ENCODE peak calls at places on chromosomes 13 and 19, in four cellular contexts. One of them, this sample, is unnamed.

GRCh38 chr19:4515732-4516131 is 2.6 kb downstream of the PLIN4 start:
- DNase-seq in AG04450: no peak
- DNase-seq in astrocyte: no peak
- DNase-seq in CD4-positive, CD25-positive, alpha-beta regulatory T cell: no peak
- DNase-seq in this sample: no peak

GRCh38 chr19:49097453-49098288 is 12.4 kb downstream of the SNRNP70 start:
- DNase-seq in CD4-positive, CD25-positive, alpha-beta regulatory T cell: peak; percentile 80
- DNase-seq in AG04450: peak; percentile 53
- DNase-seq in astrocyte: no peak
- DNase-seq in this sample: peak; percentile 65

GRCh38 chr13:79457948-79458347 is 23.0 kb upstream of the NDFIP2 start:
- DNase-seq in CD4-positive, CD25-positive, alpha-beta regulatory T cell: peak; percentile 44
- DNase-seq in astrocyte: peak; percentile 78
- DNase-seq in AG04450: peak; percentile 36
- DNase-seq in this sample: no peak

GRCh38 chr19:47094557-47095517 is 18.7 kb downstream of the ZC3H4 start:
- DNase-seq in CD4-positive, CD25-positive, alpha-beta regulatory T cell: peak; percentile 80
- DNase-seq in astrocyte: peak; percentile 42
- DNase-seq in AG04450: no peak
- DNase-seq in this sample: no peak

GRCh38 chr13:96338030-96338429 is 248.1 kb downstream of the HS6ST3 start:
- DNase-seq in AG04450: no peak
- DNase-seq in CD4-positive, CD25-positive, alpha-beta regulatory T cell: no peak
- DNase-seq in astrocyte: no peak
- DNase-seq in this sample: no peak

GRCh38 chr19:33646306-33646705 is 24.6 kb downstream of the CHST8 start:
- DNase-seq in AG04450: no peak
- DNase-seq in astrocyte: no peak
- DNase-seq in CD4-positive, CD25-positive, alpha-beta regulatory T cell: no peak
- DNase-seq in this sample: no peak

GRCh38 chr19:41821003-41821735 is 23.3 kb downstream of the LYPD4 start:
- DNase-seq in astrocyte: no peak
- DNase-seq in AG04450: no peak
- DNase-seq in CD4-positive, CD25-positive, alpha-beta regulatory T cell: peak; percentile 63
- DNase-seq in this sample: peak; percentile 18

GRCh38 chr19:31592456-31592855 is 243.2 kb upstream of the TSHZ3 start:
- DNase-seq in astrocyte: no peak
- DNase-seq in CD4-positive, CD25-positive, alpha-beta regulatory T cell: no peak
- DNase-seq in AG04450: no peak
- DNase-seq in this sample: no peak

GRCh38 chr19:58252102-58252685 is 23.5 kb downstream of the ZNF544 start:
- DNase-seq in CD4-positive, CD25-positive, alpha-beta regulatory T cell: peak; percentile 19
- DNase-seq in astrocyte: no peak
- DNase-seq in AG04450: no peak
- DNase-seq in this sample: no peak

GRCh38 chr13:104143760-104144406 is 1077.7 kb upstream of the SLC10A2 start:
- DNase-seq in astrocyte: peak; percentile 2
- DNase-seq in CD4-positive, CD25-positive, alpha-beta regulatory T cell: no peak
- DNase-seq in AG04450: no peak
- DNase-seq in this sample: no peak

GRCh38 chr19:45075215-45076028 is 856 bp downstream of the ZNF296 start:
- DNase-seq in AG04450: no peak
- DNase-seq in astrocyte: no peak
- DNase-seq in CD4-positive, CD25-positive, alpha-beta regulatory T cell: peak; percentile 62
- DNase-seq in this sample: no peak

GRCh38 chr13:100495455-100495854 is 93.1 kb downstream of the GGACT start:
- DNase-seq in CD4-positive, CD25-positive, alpha-beta regulatory T cell: no peak
- DNase-seq in AG04450: no peak
- DNase-seq in astrocyte: no peak
- DNase-seq in this sample: no peak

GRCh38 chr19:56096665-56097064 is 24.4 kb downstream of the ZNF787 start:
- DNase-seq in AG04450: no peak
- DNase-seq in astrocyte: no peak
- DNase-seq in CD4-positive, CD25-positive, alpha-beta regulatory T cell: no peak
- DNase-seq in this sample: no peak

GRCh38 chr19:48836089-48837017 is at the start of gene HSD17B14:
- DNase-seq in AG04450: no peak
- DNase-seq in CD4-positive, CD25-positive, alpha-beta regulatory T cell: no peak
- DNase-seq in astrocyte: peak; percentile 59
- DNase-seq in this sample: no peak

GRCh38 chr13:93217701-93218100 is 8.9 kb upstream of the GPC6 start:
- DNase-seq in astrocyte: peak; percentile 40
- DNase-seq in CD4-positive, CD25-positive, alpha-beta regulatory T cell: no peak
- DNase-seq in AG04450: no peak
- DNase-seq in this sample: no peak

GRCh38 chr13:79987761-79988160 is 353.2 kb downstream of the SPRY2 start:
- DNase-seq in astrocyte: no peak
- DNase-seq in AG04450: no peak
- DNase-seq in CD4-positive, CD25-positive, alpha-beta regulatory T cell: no peak
- DNase-seq in this sample: no peak

GRCh38 chr19:41754596-41754995 is 734 bp upstream of the CEACAM6 start:
- DNase-seq in astrocyte: no peak
- DNase-seq in CD4-positive, CD25-positive, alpha-beta regulatory T cell: no peak
- DNase-seq in AG04450: no peak
- DNase-seq in this sample: no peak

GRCh38 chr19:38862321-38863059 is 12.7 kb upstream of the HNRNPL start:
- DNase-seq in AG04450: no peak
- DNase-seq in CD4-positive, CD25-positive, alpha-beta regulatory T cell: no peak
- DNase-seq in astrocyte: no peak
- DNase-seq in this sample: no peak

GRCh38 chr13:20473139-20473538 is 52.5 kb downstream of the CRYL1 start:
- DNase-seq in astrocyte: no peak
- DNase-seq in CD4-positive, CD25-positive, alpha-beta regulatory T cell: no peak
- DNase-seq in AG04450: no peak
- DNase-seq in this sample: no peak

GRCh38 chr13:20473888-20474287 is 51.8 kb downstream of the CRYL1 start:
- DNase-seq in AG04450: no peak
- DNase-seq in CD4-positive, CD25-positive, alpha-beta regulatory T cell: no peak
- DNase-seq in astrocyte: no peak
- DNase-seq in this sample: no peak

GRCh38 chr13:20474515-20474914 is 51.1 kb downstream of the CRYL1 start:
- DNase-seq in AG04450: no peak
- DNase-seq in CD4-positive, CD25-positive, alpha-beta regulatory T cell: no peak
- DNase-seq in astrocyte: no peak
- DNase-seq in this sample: no peak

GRCh38 chr13:20475927-20476691 is 49.5 kb downstream of the CRYL1 start:
- DNase-seq in AG04450: no peak
- DNase-seq in CD4-positive, CD25-positive, alpha-beta regulatory T cell: peak; percentile 93
- DNase-seq in astrocyte: peak; percentile 38
- DNase-seq in this sample: no peak

DNA sequence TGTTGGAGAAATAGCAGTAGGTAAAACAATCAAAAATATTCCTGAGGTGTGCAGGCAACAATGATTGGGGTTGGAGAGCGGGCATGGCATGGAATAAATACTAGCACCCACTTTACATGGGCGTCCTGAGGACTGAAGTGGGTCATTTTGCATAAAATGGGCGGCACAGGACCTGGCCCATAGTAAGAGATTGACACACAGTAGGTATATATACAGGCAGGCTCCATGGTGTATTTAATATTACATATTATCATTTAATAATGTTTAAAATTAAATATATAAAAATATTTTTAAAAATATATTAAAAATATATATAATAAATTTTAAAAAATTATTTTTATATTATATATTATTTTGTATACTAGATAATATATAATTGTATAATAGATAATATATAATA is 48.3 kb downstream of the CRYL1 start:
- DNase-seq in AG04450: no peak
- DNase-seq in CD4-positive, CD25-positive, alpha-beta regulatory T cell: no peak
- DNase-seq in astrocyte: no peak
- DNase-seq in this sample: no peak
- H3K27ac ChIP-seq in AG04450: no peak overlapping the region
- H3K27ac ChIP-seq in CD4-positive, CD25-positive, alpha-beta regulatory T cell: peak overlapping the region; percentile 86
- H3K27ac ChIP-seq in astrocyte: no peak overlapping the region
- H3K27ac ChIP-seq in this sample: no peak overlapping the region

GRCh38 chr19:2190848-2191455 is 27.2 kb downstream of the DOT1L start:
- DNase-seq in CD4-positive, CD25-positive, alpha-beta regulatory T cell: no peak
- DNase-seq in AG04450: no peak
- DNase-seq in astrocyte: no peak
- DNase-seq in this sample: no peak

GRCh38 chr19:2187164-2187563 is 23.4 kb downstream of the DOT1L start:
- DNase-seq in CD4-positive, CD25-positive, alpha-beta regulatory T cell: no peak
- DNase-seq in AG04450: no peak
- DNase-seq in astrocyte: no peak
- DNase-seq in this sample: no peak

GRCh38 chr19:2191456-2191931 is 27.8 kb downstream of the DOT1L start:
- DNase-seq in CD4-positive, CD25-positive, alpha-beta regulatory T cell: no peak
- DNase-seq in AG04450: no peak
- DNase-seq in astrocyte: no peak
- DNase-seq in this sample: no peak

GRCh38 chr19:2188708-2189385 is 25.1 kb downstream of the DOT1L start:
- DNase-seq in CD4-positive, CD25-positive, alpha-beta regulatory T cell: no peak
- DNase-seq in AG04450: peak; percentile 15
- DNase-seq in astrocyte: no peak
- DNase-seq in this sample: no peak

GRCh38 chr19:2189880-2190279 is 26.1 kb downstream of the DOT1L start:
- DNase-seq in astrocyte: no peak
- DNase-seq in CD4-positive, CD25-positive, alpha-beta regulatory T cell: no peak
- DNase-seq in AG04450: no peak
- DNase-seq in this sample: no peak
- H3K27ac ChIP-seq in astrocyte: no peak overlapping the region
- H3K27ac ChIP-seq in CD4-positive, CD25-positive, alpha-beta regulatory T cell: no peak overlapping the region
- H3K27ac ChIP-seq in AG04450: no peak overlapping the region
- H3K27ac ChIP-seq in this sample: no peak overlapping the region

DNA sequence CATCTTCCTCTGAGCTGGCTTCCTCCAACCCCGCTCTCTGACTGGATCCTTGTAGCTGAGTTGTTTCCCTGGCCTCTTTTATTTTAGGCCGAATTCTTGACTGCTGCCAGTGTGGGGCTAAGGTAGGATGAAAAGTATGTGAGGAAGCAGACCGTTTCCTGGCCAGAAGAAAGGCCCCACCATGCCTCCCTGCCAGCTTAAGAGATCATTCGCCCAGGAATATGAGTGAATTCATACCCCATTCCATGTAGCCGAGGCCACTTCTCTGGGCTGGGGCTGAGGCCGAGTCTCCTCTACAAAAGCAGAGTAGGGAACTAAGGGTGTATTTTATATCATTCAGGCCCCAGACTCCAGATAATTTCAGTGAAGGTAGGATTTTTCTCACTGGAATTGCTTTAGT is 32.3 kb downstream of the NFIX start:
- DNase-seq in CD4-positive, CD25-positive, alpha-beta regulatory T cell: no peak
- DNase-seq in AG04450: no peak
- DNase-seq in astrocyte: no peak
- DNase-seq in this sample: no peak
- H3K27ac ChIP-seq in CD4-positive, CD25-positive, alpha-beta regulatory T cell: no peak overlapping the region
- H3K27ac ChIP-seq in AG04450: no peak overlapping the region
- H3K27ac ChIP-seq in astrocyte: peak overlapping the region; percentile 72
- H3K27ac ChIP-seq in this sample: peak overlapping the region; percentile 99

DNA sequence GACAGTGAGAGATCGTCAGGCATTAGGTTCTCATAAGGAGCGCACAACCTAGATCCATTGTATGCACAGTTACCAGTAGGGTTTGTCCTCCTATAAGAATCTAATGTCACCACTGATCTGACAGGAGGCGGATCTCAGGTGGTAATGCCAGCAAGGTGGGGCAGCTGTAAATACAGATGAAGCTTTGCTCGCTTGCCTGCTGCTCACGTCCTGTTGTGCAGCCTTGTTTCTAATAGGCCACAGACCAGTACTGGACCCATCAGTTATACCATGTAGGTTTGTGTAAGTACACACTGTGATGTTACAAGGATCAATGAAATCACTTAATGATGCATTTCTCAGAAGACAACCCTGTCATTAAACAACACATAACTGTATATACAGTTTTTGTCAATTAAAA is 23.5 kb downstream of the VWA8 start:
- DNase-seq in astrocyte: no peak
- DNase-seq in CD4-positive, CD25-positive, alpha-beta regulatory T cell: no peak
- DNase-seq in AG04450: no peak
- DNase-seq in this sample: no peak
- H3K27ac ChIP-seq in astrocyte: no peak overlapping the region
- H3K27ac ChIP-seq in CD4-positive, CD25-positive, alpha-beta regulatory T cell: no peak overlapping the region
- H3K27ac ChIP-seq in AG04450: no peak overlapping the region
- H3K27ac ChIP-seq in this sample: no peak overlapping the region

DNA sequence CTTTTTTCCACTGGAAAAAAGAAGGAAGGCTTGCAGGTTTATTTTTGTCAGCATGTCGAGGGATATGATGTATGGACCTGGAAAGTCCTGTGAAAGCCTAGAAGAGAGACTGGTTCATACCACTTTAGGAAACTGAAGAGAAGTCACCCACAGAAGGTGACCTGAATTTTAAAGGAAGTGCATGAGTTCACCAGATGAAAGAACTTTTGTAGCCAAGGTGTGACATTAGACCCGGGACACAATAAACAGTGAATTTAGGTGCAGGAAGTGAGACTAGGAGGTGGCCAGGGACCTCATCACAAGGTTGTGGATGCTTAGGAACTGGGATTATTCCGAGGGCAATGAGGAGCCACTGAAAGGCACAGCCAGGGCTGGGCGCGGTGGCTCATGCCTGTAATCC is 79.1 kb downstream of the ZNF429 start:
- DNase-seq in AG04450: no peak
- DNase-seq in astrocyte: no peak
- DNase-seq in CD4-positive, CD25-positive, alpha-beta regulatory T cell: no peak
- DNase-seq in this sample: no peak
- H3K27ac ChIP-seq in AG04450: no peak overlapping the region
- H3K27ac ChIP-seq in astrocyte: no peak overlapping the region
- H3K27ac ChIP-seq in CD4-positive, CD25-positive, alpha-beta regulatory T cell: no peak overlapping the region
- H3K27ac ChIP-seq in this sample: no peak overlapping the region